ENCODE peak calls at places on chromosomes 1 and 21, in nine cellular contexts. P is MG63; M is stomach; E is suprapubic skin; Z is pancreas; F is ovary; X is CD4-positive, alpha-beta T cell; V is CD8-positive, alpha-beta T cell; D is HCT116. O is an unnamed sample.

GRCh38 chr1:29869802-29870201 is 633.5 kb downstream of the PTPRU start:
- DNase-seq in P (no peak), M (no peak), E (no peak), Z (no peak), F (no peak), X (no peak), V (no peak), D (no peak), O (no peak)

GRCh38 chr1:21626921-21627339 is 42.2 kb downstream of the RAP1GAP start:
- DNase-seq in P (no peak), M (peak; percentile 58), E (no peak), Z (no peak), F (no peak), X (no peak), V (no peak), D (no peak), O (no peak)

GRCh38 chr1:64986903-64987871 is 20.8 kb upstream of the JAK1 start:
- DNase-seq in P (no peak), M (no peak), E (no peak), Z (no peak), F (no peak), X (no peak), V (no peak), D (no peak), O (no peak)

GRCh38 chr1:64343105-64343960 is 126.6 kb upstream of the CACHD1 start:
- DNase-seq in P (peak; percentile 76), M (no peak), E (peak; percentile 78), Z (no peak), F (no peak), X (no peak), V (no peak), D (peak; percentile 86), O (no peak)

GRCh38 chr1:151131832-151132675 is 14.4 kb downstream of the SEMA6C start:
- DNase-seq in P (no peak), M (peak; percentile 34), E (no peak), Z (no peak), F (peak; percentile 52), X (no peak), V (no peak), D (no peak), O (no peak)

GRCh38 chr1:43973981-43974442 is 748 bp upstream of the ATP6V0B start:
- DNase-seq in P (peak; percentile 36), M (no peak), E (no peak), Z (no peak), F (no peak), X (no peak), V (no peak), D (no peak), O (no peak)

GRCh38 chr1:44154049-44154448 is 12.6 kb upstream of the KLF18 start:
- DNase-seq in P (no peak), M (no peak), E (no peak), Z (no peak), F (no peak), X (no peak), V (no peak), D (peak; percentile 52), O (no peak)

GRCh38 chr1:173134029-173134428 is 73.1 kb downstream of the TNFSF4 start:
- DNase-seq in P (no peak), M (no peak), E (no peak), Z (no peak), F (no peak), X (no peak), V (no peak), D (no peak), O (no peak)

DNA sequence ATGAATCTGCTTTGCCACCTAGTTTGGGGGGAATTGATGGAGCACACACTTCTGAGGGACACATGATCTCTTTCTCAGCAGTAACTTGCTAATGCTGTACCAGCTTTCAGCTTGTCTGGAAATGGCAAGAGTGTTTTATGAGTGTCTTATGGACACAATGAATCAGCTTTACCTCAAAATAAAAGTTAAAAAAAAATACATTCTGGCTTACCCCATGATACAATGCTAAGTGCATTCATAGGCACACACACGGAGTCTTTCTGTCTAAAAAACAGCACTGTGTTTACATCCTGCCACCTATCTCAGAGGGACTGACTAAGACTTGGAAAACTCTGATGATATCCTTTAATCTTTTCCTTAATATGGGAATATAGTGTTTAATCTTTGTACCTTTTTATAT is 455.5 kb upstream of the ADAMTS5 start:
- DNase-seq in P (no peak), M (no peak), E (no peak), Z (no peak), F (no peak), X (no peak), V (no peak), D (no peak), O (no peak)
- H3K9me3 ChIP-seq in P (no peaks in the 10 kb centered on the region), M (no peaks in the 10 kb centered on the region), E (no peaks in the 10 kb centered on the region), Z (no peaks in the 10 kb centered on the region), F (no peaks in the 10 kb centered on the region), X (no peaks in the 10 kb centered on the region), V (no peaks in the 10 kb centered on the region), D (peaks cover 5% of the 10 kb centered on the region), O (no peaks in the 10 kb centered on the region)

GRCh38 chr1:228528612-228529011 is 41.4 kb downstream of the RNF187 start:
- DNase-seq in P (no peak), M (no peak), E (peak; percentile 14), Z (no peak), F (no peak), X (no peak), V (no peak), D (no peak), O (no peak)
- H3K9me3 ChIP-seq in P (peaks cover 2% of the 10 kb centered on the region), M (no peaks in the 10 kb centered on the region), E (no peaks in the 10 kb centered on the region), Z (no peaks in the 10 kb centered on the region), F (no peaks in the 10 kb centered on the region), X (no peaks in the 10 kb centered on the region), V (no peaks in the 10 kb centered on the region), D (no peaks in the 10 kb centered on the region), O (no peaks in the 10 kb centered on the region)

GRCh38 chr1:187157115-187157514 is 328.4 kb downstream of the PLA2G4A start:
- DNase-seq in P (no peak), M (no peak), E (no peak), Z (no peak), F (no peak), X (no peak), V (no peak), D (no peak), O (no peak)

GRCh38 chr1:187151555-187151954 is 322.8 kb downstream of the PLA2G4A start:
- DNase-seq in P (no peak), M (no peak), E (no peak), Z (no peak), F (no peak), X (no peak), V (no peak), D (no peak), O (no peak)

GRCh38 chr1:187157552-187157951 is 328.8 kb downstream of the PLA2G4A start:
- DNase-seq in P (no peak), M (no peak), E (no peak), Z (no peak), F (no peak), X (no peak), V (no peak), D (no peak), O (no peak)

GRCh38 chr1:187153047-187153446 is 324.3 kb downstream of the PLA2G4A start:
- DNase-seq in P (no peak), M (no peak), E (no peak), Z (no peak), F (no peak), X (no peak), V (no peak), D (no peak), O (no peak)
- H3K9me3 ChIP-seq in P (peaks cover 29% of the 10 kb centered on the region), M (peaks cover 42% of the 10 kb centered on the region), E (peaks cover 3% of the 10 kb centered on the region), Z (no peaks in the 10 kb centered on the region), F (no peaks in the 10 kb centered on the region), X (peaks cover 14% of the 10 kb centered on the region), V (peaks cover 8% of the 10 kb centered on the region), D (no peaks in the 10 kb centered on the region), O (no peaks in the 10 kb centered on the region)

DNA sequence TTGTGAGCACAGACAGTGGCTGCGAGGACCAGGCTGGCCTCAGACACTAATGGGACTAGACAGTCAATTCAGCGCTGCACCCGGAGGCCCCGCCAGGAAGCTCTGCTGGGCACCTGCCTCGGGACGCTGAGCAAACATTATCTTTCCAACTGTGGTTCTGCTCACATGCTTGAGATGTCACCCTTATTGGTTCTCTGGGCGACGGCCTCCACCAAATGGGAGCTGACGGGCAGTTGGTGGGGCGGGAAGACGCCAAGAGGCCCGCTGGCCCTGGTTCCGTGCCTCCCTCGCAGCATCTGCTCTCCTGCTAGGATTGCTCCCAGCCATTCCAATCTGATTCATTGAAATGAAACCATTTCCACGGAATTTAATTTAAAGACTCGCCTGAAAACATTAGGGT is 512.3 kb downstream of the NPHP4 start:
- DNase-seq in P (no peak), M (no peak), E (no peak), Z (no peak), F (no peak), X (no peak), V (no peak), D (no peak), O (no peak)
- H3K9me3 ChIP-seq in P (no peaks in the 10 kb centered on the region), M (no peaks in the 10 kb centered on the region), E (no peaks in the 10 kb centered on the region), Z (no peaks in the 10 kb centered on the region), F (no peaks in the 10 kb centered on the region), X (no peaks in the 10 kb centered on the region), V (no peaks in the 10 kb centered on the region), D (no peaks in the 10 kb centered on the region), O (no peaks in the 10 kb centered on the region)

DNA sequence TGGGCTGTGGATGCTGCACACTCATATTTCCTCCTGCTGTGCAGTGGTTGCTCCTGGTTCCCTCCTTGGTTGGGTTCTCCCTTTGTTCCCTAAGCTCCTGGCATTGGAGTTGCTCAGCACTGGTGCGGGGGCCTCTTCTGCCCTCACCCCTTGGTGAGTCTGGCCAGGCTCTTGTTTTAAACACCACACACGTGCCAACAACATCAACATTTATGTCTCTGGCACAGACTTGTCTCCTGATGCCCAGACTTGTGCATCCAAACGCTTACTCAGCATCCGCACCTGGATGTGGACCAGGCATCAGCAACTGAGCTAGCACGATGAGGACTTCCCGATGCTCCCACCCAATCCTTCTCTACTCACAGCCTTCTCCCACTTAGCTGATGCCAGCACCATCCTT is 627.6 kb downstream of the NPHP4 start:
- DNase-seq in P (peak; percentile 22), M (peak; percentile 3), E (no peak), Z (no peak), F (no peak), X (no peak), V (no peak), D (no peak), O (no peak)
- H3K9me3 ChIP-seq in P (no peaks in the 10 kb centered on the region), M (no peaks in the 10 kb centered on the region), E (no peaks in the 10 kb centered on the region), Z (no peaks in the 10 kb centered on the region), F (no peaks in the 10 kb centered on the region), X (no peaks in the 10 kb centered on the region), V (no peaks in the 10 kb centered on the region), D (no peaks in the 10 kb centered on the region), O (no peaks in the 10 kb centered on the region)

GRCh38 chr1:2879591-2879990 is 78.1 kb upstream of the TTC34 start:
- DNase-seq in P (no peak), M (no peak), E (no peak), Z (no peak), F (no peak), X (no peak), V (no peak), D (no peak), O (no peak)
- H3K9me3 ChIP-seq in P (no peaks in the 10 kb centered on the region), M (no peaks in the 10 kb centered on the region), E (no peaks in the 10 kb centered on the region), Z (no peaks in the 10 kb centered on the region), F (no peaks in the 10 kb centered on the region), X (no peaks in the 10 kb centered on the region), V (no peaks in the 10 kb centered on the region), D (no peaks in the 10 kb centered on the region), O (no peaks in the 10 kb centered on the region)

DNA sequence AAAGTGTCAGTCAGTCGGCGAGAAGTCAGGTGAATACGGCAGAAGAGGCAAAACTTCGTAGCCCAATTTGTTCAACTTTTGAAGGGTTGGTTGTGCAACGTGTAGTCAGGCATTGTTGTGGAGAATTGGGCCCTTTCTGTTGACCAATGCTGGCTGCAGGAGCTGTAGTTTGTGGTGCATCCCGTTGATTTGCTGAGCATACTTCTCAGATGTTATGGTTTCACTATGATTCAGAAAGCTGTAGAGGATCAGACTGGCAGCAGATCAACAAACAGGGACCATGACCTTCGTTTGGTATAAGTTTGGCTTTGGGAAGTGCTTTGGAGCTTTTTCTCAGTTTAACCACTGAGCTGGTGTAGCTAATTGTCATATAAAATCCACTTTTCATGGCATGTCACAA is 190.2 kb upstream of the ADAMTS5 start:
- DNase-seq in P (no peak), M (no peak), E (no peak), Z (no peak), F (no peak), X (no peak), V (no peak), D (no peak), O (no peak)
- H3K9me3 ChIP-seq in P (no peaks in the 10 kb centered on the region), M (no peaks in the 10 kb centered on the region), E (no peaks in the 10 kb centered on the region), Z (no peaks in the 10 kb centered on the region), F (no peaks in the 10 kb centered on the region), X (no peaks in the 10 kb centered on the region), V (no peaks in the 10 kb centered on the region), D (peaks cover 33% of the 10 kb centered on the region), O (no peaks in the 10 kb centered on the region)